ENCODE peak calls at places on chromosome 7, in nine cellular contexts. C, W, T, G, Q, U, J, K and P are unnamed samples. For H3K4me1, the result is how much of the 10 kb centered on the place peaks cover.

GRCh38 chr7:149329265-149329664 is 67.3 kb downstream of the ZNF783 start:
- DNase-seq in C (no peak), W (no peak), T (no peak), G (no peak), Q (no peak), U (no peak), J (no peak), K (no peak), P (no peak)

GRCh38 chr7:153034791-153035190 is 275.2 kb downstream of the ACTR3B start:
- DNase-seq in C (no peak), W (no peak), T (no peak), G (no peak), Q (no peak), U (no peak), J (no peak), K (no peak), P (no peak)

GRCh38 chr7:130473877-130474276 is 18.0 kb upstream of the MEST start:
- DNase-seq in C (no peak), W (no peak), T (no peak), G (no peak), Q (no peak), U (no peak), J (no peak), K (no peak), P (no peak)

GRCh38 chr7:37113661-37114355 is 334.9 kb downstream of the ELMO1 start:
- DNase-seq in C (no peak), W (no peak), T (no peak), G (no peak), Q (no peak), U (no peak), J (no peak), K (no peak), P (no peak)

GRCh38 chr7:82319674-82320118 is 123.9 kb downstream of the CACNA2D1 start:
- DNase-seq in C (no peak), W (no peak), T (peak), G (peak), Q (peak), U (peak), J (no peak), K (peak), P (peak)

GRCh38 chr7:77537136-77537594 is at the start of gene PTPN12:
- DNase-seq in C (peak), W (no peak), T (no peak), G (no peak), Q (no peak), U (no peak), J (no peak), K (no peak), P (peak)

GRCh38 chr7:84237533-84238173 is 43.1 kb upstream of the SEMA3A start:
- DNase-seq in C (no peak), W (no peak), T (no peak), G (no peak), Q (no peak), U (no peak), J (no peak), K (peak), P (no peak)

GRCh38 chr7:131640686-131641085 is 84.3 kb upstream of the PODXL start:
- DNase-seq in C (no peak), W (no peak), T (no peak), G (no peak), Q (no peak), U (no peak), J (no peak), K (no peak), P (no peak)

GRCh38 chr7:25549315-25549933 is 321.1 kb upstream of the NPVF start:
- DNase-seq in C (peak), W (no peak), T (no peak), G (no peak), Q (no peak), U (no peak), J (no peak), K (no peak), P (no peak)

GRCh38 chr7:70307544-70308106 is 709.4 kb downstream of the AUTS2 start:
- DNase-seq in C (no peak), W (no peak), T (no peak), G (no peak), Q (no peak), U (no peak), J (peak), K (no peak), P (no peak)

GRCh38 chr7:138662066-138663061 is 38.8 kb downstream of the SVOPL start:
- DNase-seq in C (no peak), W (no peak), T (no peak), G (no peak), Q (no peak), U (no peak), J (no peak), K (no peak), P (no peak)

GRCh38 chr7:44087914-44088838 is 5.8 kb upstream of the POLM start:
- DNase-seq in C (no peak), W (no peak), T (peak), G (no peak), Q (peak), U (no peak), J (no peak), K (peak), P (no peak)

GRCh38 chr7:1883031-1883761 is 213.1 kb downstream of the ELFN1 start:
- DNase-seq in C (no peak), W (peak), T (no peak), G (no peak), Q (no peak), U (no peak), J (no peak), K (peak), P (no peak)

GRCh38 chr7:25122373-25122772 is 2.7 kb downstream of the CYCS start:
- DNase-seq in C (no peak), W (peak), T (no peak), G (no peak), Q (no peak), U (no peak), J (no peak), K (peak), P (no peak)

GRCh38 chr7:22444181-22444966 is 55.6 kb downstream of the STEAP1B start:
- DNase-seq in C (no peak), W (no peak), T (no peak), G (peak), Q (peak), U (peak), J (no peak), K (no peak), P (peak)

GRCh38 chr7:139016931-139017511 is 18.8 kb downstream of the ZC3HAV1L start:
- DNase-seq in C (peak), W (peak), T (peak), G (peak), Q (peak), U (peak), J (peak), K (peak), P (peak)

DNA sequence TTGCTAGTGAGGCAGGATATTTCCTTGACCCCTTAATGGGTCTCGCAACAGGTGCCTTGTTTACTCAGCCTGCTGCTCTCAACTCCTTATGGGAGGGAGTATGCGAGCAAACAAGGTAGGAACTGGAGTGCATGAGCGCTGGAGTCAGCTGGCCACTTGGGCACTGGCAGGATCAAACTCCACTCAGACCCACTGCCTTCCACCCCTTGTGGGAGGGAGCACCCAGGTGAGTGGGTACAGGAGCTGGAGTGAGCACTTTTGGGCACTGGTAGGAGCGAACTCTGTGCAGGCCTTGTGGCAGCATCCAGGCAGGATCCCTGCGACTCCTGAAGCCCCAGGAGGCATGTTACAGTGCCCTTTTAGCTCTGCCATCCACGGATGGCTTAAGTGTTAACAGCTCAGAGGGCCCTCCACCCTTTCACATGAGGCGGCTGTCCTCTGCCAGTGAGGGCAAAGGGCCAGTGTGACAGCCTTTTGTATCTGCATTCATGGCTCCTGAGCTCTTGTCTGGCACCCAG is 123.2 kb downstream of the ST7 start:
- DNase-seq in C (no peak), W (no peak), T (no peak), G (no peak), Q (peak), U (peak), J (no peak), K (no peak), P (no peak)
- H3K4me1 ChIP-seq in C (under half), W (under half), T (under half), G (under half), Q (half or more), U (under half), J (under half), K (under half), P (under half)

DNA sequence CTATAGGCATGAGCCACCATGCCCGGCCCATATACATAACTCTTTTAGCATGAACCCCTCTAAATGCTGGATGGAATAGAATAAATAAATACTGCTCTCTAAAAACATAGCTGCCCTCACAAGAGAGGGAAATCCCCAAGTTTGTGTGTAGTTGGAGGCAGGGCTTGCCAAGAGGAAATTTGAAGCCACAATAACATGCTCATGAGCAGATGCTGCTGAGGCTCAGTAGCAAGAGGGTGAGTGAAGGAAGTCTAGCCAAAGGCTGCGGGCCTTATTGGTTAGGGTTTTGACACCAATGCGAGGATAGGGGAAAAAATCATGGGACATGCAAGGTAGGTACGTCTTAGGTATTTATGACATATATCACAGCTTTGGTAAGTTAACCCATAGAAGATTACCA is 17.3 kb downstream of the TPK1 start:
- DNase-seq in C (no peak), W (no peak), T (no peak), G (no peak), Q (no peak), U (no peak), J (peak), K (no peak), P (no peak)
- H3K4me1 ChIP-seq in C (under half), W (under half), T (under half), G (under half), Q (under half), U (under half), J (half or more), K (under half), P (under half)

DNA sequence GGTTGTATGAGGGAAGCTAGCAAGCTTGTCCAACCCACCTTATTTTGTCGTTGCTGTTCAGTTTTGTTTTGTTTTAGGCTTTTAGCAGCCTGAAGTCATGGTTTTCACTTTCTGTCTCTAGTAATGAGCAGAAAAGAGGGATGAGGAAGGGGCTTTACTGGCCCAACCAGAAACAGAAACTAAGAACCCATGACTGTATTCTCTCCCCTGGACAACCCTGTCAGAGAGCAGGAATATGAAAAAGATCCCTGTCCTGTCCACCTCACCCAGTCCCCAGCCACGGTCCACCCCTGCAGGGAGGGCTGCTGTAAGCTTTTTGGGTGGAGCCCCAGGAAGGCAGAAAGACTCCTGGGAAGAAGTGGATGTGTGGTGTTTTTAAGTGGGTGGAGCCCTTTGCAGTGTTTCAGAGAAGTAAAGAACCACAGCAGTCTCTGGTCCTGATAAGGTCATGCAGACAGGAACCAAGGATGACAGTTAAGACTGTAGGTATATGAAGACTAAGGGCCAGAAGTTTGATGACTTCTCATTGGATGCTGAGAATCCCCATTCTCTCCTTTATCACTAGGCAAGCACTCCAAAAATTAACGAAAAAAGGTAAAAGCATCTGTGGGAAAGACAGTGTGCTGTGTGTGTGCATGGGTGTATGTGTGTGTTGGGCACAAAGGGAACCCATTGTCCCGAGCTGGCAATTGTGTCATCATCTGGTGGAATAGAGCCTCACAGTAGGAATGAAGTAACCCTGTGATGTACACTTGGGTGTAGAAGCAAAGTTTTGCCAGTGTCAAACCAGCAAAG is 13.8 kb downstream of the MRPL32 start:
- DNase-seq in C (no peak), W (no peak), T (no peak), G (no peak), Q (no peak), U (no peak), J (no peak), K (no peak), P (no peak)
- H3K4me1 ChIP-seq in C (under half), W (under half), T (under half), G (under half), Q (under half), U (under half), J (under half), K (under half), P (under half)

GRCh38 chr7:100540073-100540723 is 1.2 kb downstream of the AGFG2 start:
- DNase-seq in C (no peak), W (no peak), T (no peak), G (peak), Q (no peak), U (no peak), J (no peak), K (no peak), P (no peak)
- H3K4me1 ChIP-seq in C (under half), W (under half), T (under half), G (under half), Q (under half), U (under half), J (half or more), K (under half), P (under half)